ENCODE peak calls at places on chromosome 9, in four cellular contexts. W is GM12878, M is K562, P is HL-60. L is an unnamed sample.

GRCh38 chr9:92686954-92687353 is 17.0 kb upstream of the IPPK start:
- DNase-seq in P (no peak), W (no peak), M (peak), L (no peak)

GRCh38 chr9:105044458-105044857 is 116.5 kb upstream of the ABCA1 start:
- DNase-seq in P (no peak), W (no peak), M (no peak), L (no peak)

GRCh38 chr9:92590386-92590785 is 54.6 kb upstream of the ECM2 start:
- DNase-seq in W (no peak), M (no peak), P (peak), L (no peak)

GRCh38 chr9:83034026-83034425 is 28.9 kb downstream of the RASEF start:
- DNase-seq in W (no peak), P (no peak), M (no peak), L (no peak)

GRCh38 chr9:83130541-83130940 is 67.6 kb upstream of the RASEF start:
- DNase-seq in P (no peak), M (no peak), W (no peak), L (no peak)

GRCh38 chr9:71483457-71483856 is 284.9 kb downstream of the CEMIP2 start:
- DNase-seq in M (no peak), P (no peak), W (no peak), L (no peak)

GRCh38 chr9:28014212-28014611 is 440.9 kb upstream of the C9orf72 start:
- DNase-seq in W (no peak), M (no peak), P (no peak), L (no peak)

GRCh38 chr9:95182854-95183563 is 134.5 kb downstream of the FANCC start:
- DNase-seq in W (no peak), M (no peak), P (no peak), L (no peak)

GRCh38 chr9:106697799-106698591 is 165.0 kb upstream of the ZNF462 start:
- DNase-seq in W (no peak), P (no peak), M (no peak), L (no peak)

GRCh38 chr9:126637002-126637849 is 23.5 kb downstream of the LMX1B start:
- DNase-seq in P (no peak), W (no peak), M (no peak), L (no peak)

GRCh38 chr9:105413486-105414068 is 34.3 kb upstream of the FSD1L start:
- DNase-seq in M (peak), P (no peak), W (no peak), L (no peak)

GRCh38 chr9:15308511-15308910 is 1.5 kb upstream of the TTC39B start:
- DNase-seq in P (no peak), M (no peak), W (no peak), L (no peak)

GRCh38 chr9:128683340-128684064 is 5.5 kb upstream of the SET start:
- DNase-seq in M (no peak), W (no peak), P (peak), L (no peak)
- TF ChIP-seq SPI1 in M (no peak), W (no peak), P (peak), L (peak)

GRCh38 chr9:98190757-98191105 is 1.7 kb downstream of the CORO2A start:
- DNase-seq in W (no peak), P (no peak), M (no peak), L (no peak)
- TF ChIP-seq SPI1 in W (no peak), P (no peak), M (no peak), L (no peak)

GRCh38 chr9:34275811-34276210 is 53.3 kb downstream of the KIF24 start:
- DNase-seq in W (no peak), M (no peak), P (no peak), L (no peak)

GRCh38 chr9:34276772-34277171 is 52.3 kb downstream of the KIF24 start:
- DNase-seq in W (no peak), P (no peak), M (no peak), L (no peak)

GRCh38 chr9:34282096-34282495 is 47.0 kb downstream of the KIF24 start:
- DNase-seq in W (no peak), P (no peak), M (no peak), L (no peak)

DNA sequence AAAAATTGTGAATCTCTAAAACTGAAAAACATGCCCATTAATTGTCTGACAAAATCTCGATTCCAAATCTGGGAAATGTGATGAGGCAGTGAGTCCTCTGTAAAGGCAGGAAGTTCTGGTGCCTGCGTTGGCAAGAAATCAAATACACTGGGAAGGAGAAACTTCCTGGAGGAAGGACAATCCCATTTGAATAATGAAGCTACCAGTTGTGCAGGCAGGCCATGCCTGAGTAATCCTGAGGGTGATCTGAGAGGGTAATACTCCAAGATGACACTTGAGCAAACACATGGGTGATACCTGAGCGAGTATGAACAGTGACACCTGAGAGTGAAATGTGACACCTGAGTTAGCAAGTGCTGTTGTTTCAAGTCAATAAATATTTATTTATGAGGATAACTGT is 49.6 kb downstream of the KIF24 start:
- DNase-seq in W (no peak), P (no peak), M (no peak), L (no peak)
- TF ChIP-seq SPI1 in W (no peak), P (no peak), M (no peak), L (no peak)

GRCh38 chr9:117929873-117930272 is 225.7 kb downstream of the TLR4 start:
- DNase-seq in M (no peak), P (no peak), W (no peak), L (no peak)
- TF ChIP-seq SPI1 in M (no peak), P (no peak), W (no peak), L (no peak)

GRCh38 chr9:116816484-116816883 is 129.4 kb downstream of the TRIM32 start:
- DNase-seq in P (no peak), W (no peak), M (no peak), L (no peak)

GRCh38 chr9:116815828-116816227 is 128.7 kb downstream of the TRIM32 start:
- DNase-seq in W (no peak), M (no peak), P (no peak), L (no peak)

GRCh38 chr9:116809656-116810055 is 122.6 kb downstream of the TRIM32 start:
- DNase-seq in P (no peak), W (no peak), M (no peak), L (no peak)

GRCh38 chr9:116813029-116813295 is 125.9 kb downstream of the TRIM32 start:
- DNase-seq in W (no peak), M (no peak), P (no peak), L (no peak)

DNA sequence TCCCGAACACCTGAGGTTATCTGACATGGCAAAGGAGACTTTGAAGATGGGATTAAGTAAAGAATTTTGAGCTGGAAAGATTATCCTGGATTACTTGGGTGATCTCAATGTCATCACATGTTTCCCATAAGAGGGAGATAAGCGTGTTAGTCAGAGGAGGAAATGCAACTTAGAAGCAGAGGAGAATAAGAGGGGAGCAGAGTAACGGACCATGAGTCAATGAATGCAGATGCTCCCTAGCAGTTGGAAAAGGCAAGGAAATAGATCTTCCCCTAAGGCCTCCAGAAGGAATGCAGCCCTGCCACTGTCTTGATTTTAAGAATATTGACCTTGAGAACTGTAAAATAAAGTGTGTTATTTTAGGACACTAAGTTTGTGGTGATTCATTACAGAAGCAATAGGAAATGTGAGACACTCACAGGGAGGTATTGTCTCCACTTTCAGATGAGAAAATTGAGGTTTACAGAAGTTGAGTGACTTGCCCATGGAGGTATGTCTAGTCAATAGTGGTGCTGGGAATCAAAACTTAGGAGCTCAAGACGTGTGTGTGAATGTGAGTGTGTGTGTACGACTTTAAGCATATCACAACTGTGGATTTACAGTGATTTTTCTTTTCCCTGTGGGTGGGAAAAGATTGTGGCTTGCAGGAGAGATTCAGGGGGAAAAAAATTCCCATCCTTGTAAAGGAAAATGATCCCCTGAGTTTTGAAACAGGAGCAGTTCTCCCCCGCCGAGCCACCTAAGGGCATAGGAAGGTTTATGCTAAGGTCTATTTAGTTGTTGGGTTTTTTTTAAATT is 125.3 kb downstream of the TRIM32 start:
- DNase-seq in M (no peak), W (no peak), P (no peak), L (no peak)
- TF ChIP-seq SPI1 in M (no peak), W (no peak), P (no peak), L (no peak)

GRCh38 chr9:130845254-130845653 is 10.2 kb downstream of the ABL1 start:
- DNase-seq in P (no peak), M (no peak), W (no peak), L (no peak)

GRCh38 chr9:130844028-130844427 is 9.0 kb downstream of the ABL1 start:
- DNase-seq in M (peak), W (no peak), P (no peak), L (no peak)

GRCh38 chr9:130843049-130843908 is 8.2 kb downstream of the ABL1 start:
- DNase-seq in P (no peak), M (no peak), W (no peak), L (no peak)

GRCh38 chr9:130839237-130840111 is 4.4 kb downstream of the ABL1 start:
- DNase-seq in W (no peak), M (no peak), P (peak), L (no peak)

GRCh38 chr9:130842547-130842946 is 7.5 kb downstream of the ABL1 start:
- DNase-seq in M (no peak), P (no peak), W (no peak), L (no peak)
- TF ChIP-seq SPI1 in M (no peak), P (no peak), W (no peak), L (no peak)

DNA sequence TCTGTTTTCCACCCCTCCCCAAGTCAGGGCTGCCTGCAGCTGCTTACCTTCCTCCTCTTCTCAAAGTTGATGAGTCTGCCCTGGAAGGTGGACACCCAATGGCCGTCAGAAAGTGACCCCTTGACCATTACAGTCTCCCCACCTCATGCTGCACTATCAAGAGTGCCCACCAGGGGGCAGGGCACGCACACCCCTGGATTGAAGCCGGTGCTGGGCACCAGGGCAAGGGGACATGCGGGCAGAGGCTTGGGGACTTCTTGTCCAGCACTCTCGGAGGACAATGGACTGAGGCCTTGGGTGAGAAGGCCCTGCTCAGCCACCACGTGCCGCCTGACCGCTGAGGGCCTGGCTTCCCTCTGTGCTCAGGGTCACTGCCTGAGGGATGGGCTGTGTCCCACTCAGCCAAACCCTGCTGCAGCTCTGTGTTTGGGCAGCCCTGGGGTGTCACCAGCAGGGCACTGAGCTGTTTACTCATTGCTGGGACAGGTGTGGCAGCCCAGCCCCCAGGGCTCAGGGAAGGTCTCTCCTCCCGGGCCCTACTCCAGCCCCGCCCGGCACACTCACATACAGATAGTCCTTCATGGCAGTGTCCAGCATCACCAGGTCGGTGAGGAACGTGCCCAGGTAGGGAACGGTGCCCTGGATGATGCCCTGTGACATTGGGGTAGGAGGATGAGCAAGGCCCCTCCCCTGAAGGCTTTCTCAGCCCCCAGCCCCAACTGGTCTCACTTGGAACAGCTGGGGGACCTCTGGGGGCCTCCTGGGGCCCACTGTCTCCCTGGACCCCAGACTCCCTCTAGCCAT is 17.7 kb downstream of the RALGDS start:
- DNase-seq in P (peak), W (no peak), M (peak), L (peak)
- TF ChIP-seq SPI1 in P (no peak), W (no peak), M (no peak), L (no peak)

GRCh38 chr9:93984860-93985259 is 29.7 kb upstream of the BARX1 start:
- DNase-seq in W (no peak), P (no peak), M (no peak), L (no peak)
- TF ChIP-seq SPI1 in W (no peak), P (no peak), M (no peak), L (no peak)

GRCh38 chr9:114845373-114845772 is 39.5 kb upstream of the TNFSF15 start:
- DNase-seq in M (no peak), P (no peak), W (no peak), L (no peak)

GRCh38 chr9:114847492-114848417 is 41.9 kb upstream of the TNFSF15 start:
- DNase-seq in W (no peak), M (no peak), P (no peak), L (no peak)

GRCh38 chr9:114849450-114849849 is 43.6 kb upstream of the TNFSF15 start:
- DNase-seq in P (no peak), W (no peak), M (no peak), L (no peak)

DNA sequence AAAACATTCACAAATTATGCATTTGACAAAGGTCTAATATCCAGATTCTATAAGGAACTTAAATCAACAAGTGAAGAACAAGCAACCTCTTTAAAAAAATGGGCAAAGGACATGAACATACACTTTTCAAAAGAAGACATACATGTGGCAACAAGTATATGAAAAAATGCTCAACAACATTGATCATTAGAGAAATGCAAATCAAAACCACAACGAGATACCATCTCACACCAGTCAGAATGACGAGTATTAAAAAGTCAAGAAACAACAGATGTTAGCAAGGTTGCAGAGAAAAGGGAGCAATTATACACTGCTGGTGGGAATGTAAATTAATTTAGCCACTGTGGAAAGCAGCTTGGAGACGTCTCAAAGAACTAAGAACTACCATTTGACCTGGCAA is 38.9 kb upstream of the TNFSF15 start:
- DNase-seq in M (no peak), P (no peak), W (no peak), L (no peak)
- TF ChIP-seq SPI1 in M (no peak), P (no peak), W (no peak), L (no peak)

DNA sequence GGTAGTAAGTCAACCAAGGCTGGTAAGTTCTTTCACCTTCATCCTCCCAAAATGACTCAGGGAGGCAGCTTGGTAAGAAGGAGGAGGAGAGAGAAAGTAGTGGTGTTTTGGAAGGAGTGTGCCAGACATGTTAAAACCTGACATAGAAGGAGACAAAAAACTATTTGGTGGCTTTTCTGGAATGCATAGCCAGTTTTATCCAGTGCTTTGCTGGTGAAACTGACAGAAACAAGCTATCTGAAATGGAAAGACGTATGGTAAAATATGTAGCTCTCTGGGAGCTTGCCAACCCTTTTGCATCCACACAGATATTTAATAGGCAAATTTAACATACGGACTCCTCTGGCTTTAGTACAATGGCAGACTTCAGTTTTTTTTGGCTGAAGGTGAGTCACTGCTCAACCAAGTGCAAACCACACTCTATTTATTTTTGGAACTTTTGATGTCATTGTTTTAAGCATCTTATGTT is 45.4 kb downstream of the RAB14 start:
- DNase-seq in P (no peak), M (no peak), W (peak), L (peak)
- TF ChIP-seq SPI1 in P (no peak), M (no peak), W (no peak), L (no peak)